ENCODE peak calls at places on chromosomes 13 and 19, in five cellular contexts. K is NCI-H187, W is right atrium auricular region, X is T-helper 1 cell, R is HFF-Myc. A is an unnamed sample.

GRCh38 chr19:47243776-47244547 is 12.4 kb upstream of the CCDC9 start:
- DNase-seq in K (peak), W (peak), X (peak), R (peak), A (peak)

GRCh38 chr13:92270990-92271389 is 872.6 kb downstream of the GPC5 start:
- DNase-seq in K (no peak), W (no peak), X (no peak), R (no peak), A (no peak)

GRCh38 chr13:42354246-42355117 is 82.5 kb downstream of the AKAP11 start:
- DNase-seq in K (no peak), W (no peak), X (peak), R (no peak), A (no peak)

GRCh38 chr13:34044660-34045080 is 226.7 kb downstream of the RFC3 start:
- DNase-seq in K (no peak), W (no peak), X (no peak), R (peak), A (peak)

GRCh38 chr13:76972430-76972829 is 19.5 kb upstream of the CLN5 start:
- DNase-seq in K (no peak), W (no peak), X (no peak), R (no peak), A (no peak)

GRCh38 chr19:49142866-49143335 is 12.3 kb downstream of the HRC start:
- DNase-seq in K (no peak), W (peak), X (peak), R (no peak), A (no peak)

GRCh38 chr19:10404888-10405808 is 1.8 kb upstream of the CDC37 start:
- DNase-seq in K (no peak), W (no peak), X (peak), R (no peak), A (no peak)

GRCh38 chr19:38073806-38074685 is 150.0 kb downstream of the DPF1 start:
- DNase-seq in K (no peak), W (no peak), X (no peak), R (no peak), A (no peak)

GRCh38 chr13:89816404-89816803 is 1531.1 kb upstream of the MIR17HG start:
- DNase-seq in K (no peak), W (no peak), X (no peak), R (no peak), A (no peak)

GRCh38 chr19:6693056-6693471 is 23.1 kb upstream of the TNFSF14 start:
- DNase-seq in K (no peak), W (no peak), X (no peak), R (no peak), A (no peak)

GRCh38 chr19:19406878-19407639 is 1.6 kb downstream of the GATAD2A start:
- DNase-seq in K (no peak), W (no peak), X (peak), R (no peak), A (no peak)

GRCh38 chr19:35756373-35757230 is at the start of gene HSPB6:
- DNase-seq in K (no peak), W (peak), X (no peak), R (no peak), A (no peak)

GRCh38 chr19:33350538-33351309 is 22.8 kb upstream of the CEBPG start:
- DNase-seq in K (no peak), W (peak), X (no peak), R (no peak), A (no peak)

GRCh38 chr13:109723046-109723445 is 63.3 kb downstream of the IRS2 start:
- DNase-seq in K (no peak), W (no peak), X (no peak), R (no peak), A (no peak)

GRCh38 chr13:112554214-112554850 is 33.6 kb downstream of the TUBGCP3 start:
- DNase-seq in K (no peak), W (no peak), X (no peak), R (no peak), A (no peak)

GRCh38 chr13:46071590-46072249 is 19.2 kb upstream of the ZC3H13 start:
- DNase-seq in K (no peak), W (no peak), X (no peak), R (no peak), A (no peak)

GRCh38 chr13:111216166-111216960 is 101.3 kb downstream of the ARHGEF7 start:
- DNase-seq in K (no peak), W (no peak), X (peak), R (no peak), A (peak)

GRCh38 chr13:36848228-36848982 is 29.4 kb downstream of the RFXAP start:
- DNase-seq in K (no peak), W (no peak), X (peak), R (no peak), A (no peak)

A was measured in DMS79.